ENCODE peak calls at places on chromosomes 16 and 17, in six cellular contexts. S is fibroblast of lung, C is gastrocnemius medialis, L is AG10803, V is psoas muscle, I is HepG2. A is an unnamed sample.

GRCh38 chr17:17377568-17377967 is 74.4 kb downstream of the NT5M start:
- DNase-seq in L (no peak), C (no peak), V (no peak), I (no peak), S (no peak), A (no peak)

GRCh38 chr16:80700558-80700957 is 103.8 kb downstream of the CDYL2 start:
- DNase-seq in L (no peak), S (no peak), I (no peak), V (no peak), C (no peak), A (no peak)

GRCh38 chr16:70689035-70689969 is 3.4 kb upstream of the MTSS2 start:
- DNase-seq in S (no peak), C (peak; percentile 79), V (peak; percentile 46), L (no peak), I (peak; percentile 87), A (no peak)

GRCh38 chr17:77352996-77353395 is 212.2 kb downstream of the SEC14L1 start:
- DNase-seq in V (no peak), C (no peak), L (no peak), S (no peak), I (no peak), A (no peak)

GRCh38 chr16:75695708-75696107 is 5.6 kb downstream of the DUXB start:
- DNase-seq in C (no peak), L (no peak), S (peak; percentile 10), V (no peak), I (peak; percentile 46), A (peak; percentile 21)

GRCh38 chr16:84874553-84874952 is 54.8 kb downstream of the CRISPLD2 start:
- DNase-seq in S (no peak), L (no peak), C (no peak), I (no peak), V (no peak), A (no peak)

GRCh38 chr16:67547423-67548264 is 14.7 kb upstream of the CTCF start:
- DNase-seq in V (no peak), L (no peak), I (no peak), S (no peak), C (no peak), A (peak; percentile 84)

GRCh38 chr16:19294156-19294649 is 8.7 kb downstream of the CLEC19A start:
- DNase-seq in V (peak; percentile 49), S (peak; percentile 9), C (peak; percentile 20), L (no peak), I (no peak), A (peak; percentile 74)

GRCh38 chr17:56891751-56892150 is 22.1 kb downstream of the TRIM25 start:
- DNase-seq in V (peak; percentile 37), S (no peak), I (no peak), L (no peak), C (no peak), A (no peak)

GRCh38 chr17:37527249-37527851 is 37.7 kb downstream of the DUSP14 start:
- DNase-seq in C (no peak), S (peak; percentile 69), L (peak; percentile 66), V (no peak), I (peak; percentile 63), A (peak; percentile 61)

GRCh38 chr17:64491034-64491860 is 5.6 kb downstream of the POLG2 start:
- DNase-seq in C (no peak), I (peak; percentile 57), V (no peak), S (peak; percentile 63), L (peak; percentile 25), A (peak; percentile 70)

GRCh38 chr17:4043862-4044261 is 79.6 kb upstream of the ATP2A3 start:
- DNase-seq in S (no peak), L (no peak), V (no peak), C (no peak), I (no peak), A (peak; percentile 82)

GRCh38 chr17:57985675-57985974 is 2.4 kb downstream of the VEZF1 start:
- DNase-seq in S (peak; percentile 54), V (no peak), C (no peak), I (no peak), L (peak; percentile 58), A (no peak)

DNA sequence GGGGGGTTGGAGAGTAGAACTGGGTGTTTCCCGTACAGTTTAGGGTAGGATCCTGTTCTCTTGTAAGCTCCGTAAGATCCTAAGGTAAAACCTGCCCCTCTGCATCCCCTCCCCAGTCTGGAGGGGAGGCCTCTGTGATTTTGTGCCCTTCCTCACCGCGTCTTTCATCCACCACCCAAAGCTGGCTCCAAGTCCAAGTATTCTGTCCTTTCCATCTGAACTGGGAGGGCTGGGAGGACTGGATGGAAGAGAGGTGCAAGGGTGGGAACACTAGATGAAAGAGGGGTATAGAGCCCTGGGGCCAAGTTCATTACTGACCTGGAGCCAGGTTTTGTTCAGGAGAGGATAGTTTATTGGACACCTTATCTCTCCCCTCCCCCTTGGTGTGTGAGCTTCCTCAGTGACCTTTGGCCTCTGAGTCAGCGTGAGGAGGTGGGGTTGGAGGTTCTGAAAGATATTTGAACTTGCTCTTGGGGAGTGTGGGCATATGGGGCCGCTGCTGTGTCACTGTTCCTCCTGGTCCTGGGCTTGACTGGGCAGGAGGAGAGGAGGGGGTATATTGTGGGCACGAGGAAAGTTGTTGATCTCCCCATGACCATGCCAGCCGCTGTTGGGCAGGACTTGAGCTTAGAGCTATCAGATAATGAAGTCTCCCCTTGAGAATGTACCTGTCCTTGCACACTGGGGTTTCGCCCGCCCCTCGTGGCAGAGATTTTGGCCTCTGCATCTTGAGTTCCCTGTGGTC is 1.6 kb downstream of the LASP1 start:
- DNase-seq in C (no peak), S (peak; percentile 83), V (peak; percentile 70), I (peak; percentile 98), L (peak; percentile 53), A (peak; percentile 67)
- TF ChIP-seq CTCF in C (no peak), S (no peak), V (no peak), I (peak; percentile 84), L (peak; percentile 25), A (no peak)

DNA sequence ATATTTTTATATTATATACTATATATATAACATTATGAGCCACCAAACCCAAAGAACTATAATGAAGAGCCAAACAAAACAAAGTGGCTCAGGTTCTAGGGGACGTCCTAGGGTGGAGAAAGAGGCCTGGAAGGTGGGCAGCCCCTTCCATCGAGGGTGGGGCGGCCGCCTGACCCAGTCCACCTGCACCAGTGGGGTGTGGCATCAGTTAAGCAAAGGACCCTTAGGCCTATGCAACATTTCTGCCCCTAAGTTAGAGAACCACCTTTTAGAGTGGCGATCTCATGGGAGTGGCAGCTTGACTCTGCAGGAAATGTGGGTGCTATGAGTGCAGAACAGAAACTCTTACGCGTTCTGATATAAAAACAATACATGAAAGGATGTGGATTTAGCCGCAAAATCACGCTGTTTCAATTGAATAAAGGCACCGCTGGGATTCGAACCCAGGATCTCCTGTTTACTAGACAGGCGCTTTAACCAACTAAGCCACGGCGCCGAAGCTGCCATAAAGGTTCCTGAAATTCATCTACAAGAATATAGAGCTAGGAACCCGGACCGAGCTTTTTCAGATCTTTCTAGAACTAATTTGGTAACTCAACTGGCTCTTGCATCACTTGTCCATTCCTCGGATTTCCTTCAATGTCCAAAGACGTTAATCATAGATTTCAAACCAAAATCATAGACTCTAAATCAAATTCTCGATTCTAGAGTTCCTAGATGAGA is 15.6 kb upstream of the AURKB start:
- DNase-seq in L (peak; percentile 82), V (peak; percentile 31), S (peak; percentile 87), I (no peak), C (no peak), A (peak; percentile 89)
- H3K4me3 ChIP-seq in L (peak overlapping the region; percentile 56), V (peak overlapping the region; percentile 55), S (peak overlapping the region; percentile 50), I (no peak overlapping the region), C (peak overlapping the region; percentile 26), A (peak overlapping the region; percentile 40)

GRCh38 chr17:74086992-74087391 is 116.5 kb upstream of the RPL38 start:
- DNase-seq in V (no peak), S (no peak), C (no peak), L (no peak), I (no peak), A (no peak)

GRCh38 chr17:74085434-74085833 is 118.0 kb upstream of the RPL38 start:
- DNase-seq in S (no peak), L (no peak), I (no peak), C (no peak), V (no peak), A (peak; percentile 5)

GRCh38 chr17:74094651-74095050 is 108.8 kb upstream of the RPL38 start:
- DNase-seq in S (no peak), C (no peak), L (no peak), V (no peak), I (no peak), A (no peak)

DNA sequence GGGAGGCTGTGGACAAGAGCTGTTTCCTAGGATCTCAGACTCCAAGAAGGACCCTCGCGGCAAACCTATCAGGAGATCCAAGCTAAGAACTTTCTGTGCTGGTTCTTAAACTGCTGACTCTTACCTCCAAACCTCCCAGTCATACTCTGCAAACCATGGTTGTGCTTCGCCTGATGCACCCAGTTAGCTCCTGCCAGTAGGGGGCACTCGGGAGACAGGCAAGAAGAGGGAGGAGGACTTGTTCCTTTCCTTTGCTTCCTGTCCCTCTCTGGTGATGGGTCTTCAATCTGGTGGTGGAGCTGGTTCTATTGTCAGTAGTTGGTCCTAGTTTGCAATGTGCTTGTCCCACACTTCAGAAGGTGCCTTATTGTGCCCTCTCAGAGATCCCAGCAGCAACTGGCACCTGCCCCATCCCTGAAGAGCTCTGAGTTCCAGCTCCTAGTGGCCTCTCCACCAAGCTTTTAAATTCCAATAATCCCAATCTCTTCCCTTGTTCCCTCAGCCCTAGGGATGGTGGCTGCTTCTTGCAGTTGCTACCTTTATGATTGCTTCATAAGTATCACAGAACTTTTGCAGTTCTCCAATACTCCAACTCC is 113.5 kb upstream of the RPL38 start:
- DNase-seq in S (peak; percentile 36), L (peak; percentile 64), I (peak; percentile 68), V (no peak), C (no peak), A (peak; percentile 78)
- TF ChIP-seq CTCF in S (peak; percentile 64), L (peak; percentile 89), I (peak; percentile 85), V (peak; percentile 16), C (no peak), A (peak; percentile 84)

GRCh38 chr16:2473425-2473926 is 1.5 kb upstream of the TBC1D24 start:
- DNase-seq in V (no peak), C (no peak), S (no peak), L (no peak), I (no peak), A (no peak)
- H3K4me3 ChIP-seq in V (peak overlapping the region; percentile 92), C (peak overlapping the region; percentile 27), S (no peak overlapping the region), L (peak overlapping the region; percentile 36), I (peak overlapping the region; percentile 79), A (peak overlapping the region; percentile 29)

GRCh38 chr16:54815177-54815576 is 115.5 kb upstream of the IRX5 start:
- DNase-seq in S (no peak), I (no peak), L (no peak), V (no peak), C (no peak), A (no peak)

GRCh38 chr16:54813778-54814177 is 116.9 kb upstream of the IRX5 start:
- DNase-seq in L (no peak), I (no peak), S (no peak), C (no peak), V (no peak), A (no peak)

GRCh38 chr16:54808890-54809289 is 121.8 kb upstream of the IRX5 start:
- DNase-seq in S (no peak), L (no peak), I (no peak), C (no peak), V (no peak), A (no peak)

GRCh38 chr16:54816471-54816870 is 114.2 kb upstream of the IRX5 start:
- DNase-seq in L (no peak), V (no peak), I (no peak), C (no peak), S (no peak), A (no peak)

GRCh38 chr16:54812229-54812628 is 118.4 kb upstream of the IRX5 start:
- DNase-seq in L (peak; percentile 34), C (no peak), I (peak; percentile 19), V (no peak), S (no peak), A (no peak)
- TF ChIP-seq CTCF in L (peak; percentile 47), C (no peak), I (peak; percentile 49), V (no peak), S (no peak), A (no peak)

A was measured in GM12865.